ENCODE peak calls at places on chromosomes 4 and X, in five cellular contexts. M is tibial nerve, V is Peyer's patch, H is esophagus squamous epithelium, R is adrenal gland. P is an unnamed sample.

GRCh38 chrX:106397788-106398538 is 213.8 kb upstream of the RADX start:
- DNase-seq in M (no peak), R (no peak), H (no peak), V (no peak), P (no peak)

GRCh38 chr4:164572877-164573279 is 181.1 kb upstream of the SMIM31 start:
- DNase-seq in M (no peak), R (no peak), H (no peak), V (no peak), P (no peak)

GRCh38 chrX:5051831-5052491 is 1176.7 kb downstream of the NLGN4X start:
- DNase-seq in M (no peak), H (no peak), V (peak; percentile 50), R (peak; percentile 90), P (no peak)

GRCh38 chr4:5979981-5980380 is 38.2 kb downstream of the C4orf50 start:
- DNase-seq in V (no peak), H (no peak), M (no peak), R (no peak), P (no peak)

GRCh38 chr4:140156529-140157171 is 2.7 kb upstream of the MAML3 start:
- DNase-seq in R (no peak), V (no peak), M (no peak), H (no peak), P (no peak)

GRCh38 chr4:73244941-73245601 is 13.5 kb downstream of the ANKRD17 start:
- DNase-seq in V (no peak), R (no peak), M (no peak), H (no peak), P (no peak)

GRCh38 chr4:177220376-177220775 is 89.3 kb upstream of the NEIL3 start:
- DNase-seq in H (no peak), R (no peak), M (no peak), V (no peak), P (no peak)

GRCh38 chr4:14583331-14583730 is 418.9 kb upstream of the CPEB2 start:
- DNase-seq in V (no peak), H (no peak), R (no peak), M (no peak), P (no peak)

GRCh38 chr4:4693258-4693657 is 151.4 kb upstream of the STX18 start:
- DNase-seq in H (no peak), R (no peak), V (no peak), M (no peak), P (no peak)

GRCh38 chrX:39736219-39737211 is 361.2 kb downstream of the BCOR start:
- DNase-seq in M (peak; percentile 59), V (peak; percentile 62), H (no peak), R (peak; percentile 90), P (peak; percentile 29)

GRCh38 chrX:11105080-11105479 is 6.1 kb upstream of the HCCS start:
- DNase-seq in M (no peak), R (no peak), H (no peak), V (no peak), P (no peak)

GRCh38 chr4:188417181-188417580 is 277.9 kb downstream of the TRIML1 start:
- DNase-seq in H (no peak), V (no peak), R (no peak), M (no peak), P (no peak)

GRCh38 chr4:128606173-128606572 is 203.3 kb upstream of the JADE1 start:
- DNase-seq in V (no peak), R (peak; percentile 83), H (no peak), M (no peak), P (peak; percentile 15)

GRCh38 chr4:95049838-95050237 is 292.1 kb downstream of the BMPR1B start:
- DNase-seq in M (no peak), H (no peak), V (no peak), R (peak; percentile 24), P (no peak)

GRCh38 chrX:48934581-48935331 is 15.9 kb upstream of the PIM2 start:
- DNase-seq in H (no peak), V (no peak), R (no peak), M (no peak), P (no peak)

GRCh38 chr4:6760865-6761264 is 21.7 kb upstream of the KIAA0232 start:
- DNase-seq in V (peak; percentile 40), R (no peak), M (no peak), H (no peak), P (no peak)

GRCh38 chrX:132271330-132271729 is 52.1 kb upstream of the RAP2C start:
- DNase-seq in V (no peak), M (no peak), H (no peak), R (no peak), P (no peak)

DNA sequence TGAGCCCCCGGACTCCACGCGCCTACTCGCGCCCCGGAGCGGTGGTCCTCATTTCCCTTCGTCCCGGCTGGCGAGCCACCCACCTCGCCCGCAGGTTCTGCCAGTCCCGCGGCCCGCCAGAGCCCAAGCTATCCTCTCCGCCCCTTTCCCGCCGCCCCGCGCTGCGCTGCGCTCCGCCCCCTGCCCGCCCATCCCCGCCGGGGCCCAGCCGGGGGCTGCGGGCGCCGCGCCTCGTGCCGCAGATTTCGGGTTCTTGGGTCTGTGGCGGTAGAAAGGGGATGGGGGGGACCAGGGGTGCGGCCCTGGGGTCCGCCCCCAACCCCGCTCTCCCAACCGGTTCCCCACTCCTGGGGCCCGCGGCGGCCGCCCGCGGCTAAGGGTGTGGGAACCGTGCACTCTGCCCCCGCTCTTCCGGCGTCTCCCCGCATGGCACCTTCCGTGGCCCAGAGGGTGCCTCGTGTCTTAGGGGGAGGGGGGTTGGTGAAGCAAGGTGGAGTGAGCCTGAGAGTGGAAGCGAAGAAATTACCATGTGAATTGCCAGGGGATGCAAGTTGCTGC is 650.8 kb upstream of the DIPK2B start:
- DNase-seq in M (no peak), V (peak; percentile 59), H (no peak), R (no peak), P (no peak)
- TF ChIP-seq POLR2A in M (no peak), V (no peak), H (peak; percentile 24), R (no peak), P (peak; percentile 62)

GRCh38 chrX:96683997-96684338 is 674 bp upstream of the DIAPH2 start:
- DNase-seq in H (no peak), V (no peak), R (no peak), M (no peak), P (no peak)

GRCh38 chrX:96684339-96685204 is at the start of gene DIAPH2:
- DNase-seq in M (peak; percentile 47), H (peak; percentile 28), V (peak; percentile 93), R (peak; percentile 77), P (peak; percentile 34)

GRCh38 chrX:96688789-96689188 is 4.1 kb downstream of the DIAPH2 start:
- DNase-seq in M (no peak), V (no peak), H (no peak), R (no peak), P (no peak)

GRCh38 chrX:96682516-96682915 is 2.1 kb upstream of the DIAPH2 start:
- DNase-seq in R (no peak), H (no peak), M (no peak), V (no peak), P (no peak)

GRCh38 chrX:96685205-96686099 is 810 bp downstream of the DIAPH2 start:
- DNase-seq in M (no peak), R (peak; percentile 32), H (no peak), V (peak; percentile 58), P (peak; percentile 7)
- TF ChIP-seq POLR2A in M (no peak), R (no peak), H (no peak), V (no peak), P (no peak)

GRCh38 chr4:154585369-154586018 is 5.0 kb downstream of the FGA start:
- DNase-seq in R (no peak), V (no peak), M (no peak), H (no peak), P (no peak)
- TF ChIP-seq POLR2A in R (no peak), V (no peak), M (no peak), H (no peak), P (no peak)

GRCh38 chrX:14875624-14876023 is 2.4 kb downstream of the MOSPD2 start:
- DNase-seq in M (no peak), V (no peak), R (no peak), H (no peak), P (no peak)

GRCh38 chrX:14872355-14872754 is 514 bp downstream of the FANCB start:
- DNase-seq in H (no peak), V (no peak), R (no peak), M (no peak), P (no peak)

GRCh38 chrX:14873676-14874049 is 442 bp downstream of the MOSPD2 start:
- DNase-seq in R (no peak), V (no peak), M (no peak), H (no peak), P (no peak)

GRCh38 chrX:14871767-14872166 is 1.1 kb downstream of the FANCB start:
- DNase-seq in M (no peak), H (no peak), V (no peak), R (no peak), P (no peak)

GRCh38 chrX:14872851-14873675 is at the start of the genes FANCB and MOSPD2:
- DNase-seq in H (peak; percentile 63), V (peak; percentile 97), M (peak; percentile 80), R (peak; percentile 94), P (peak; percentile 40)
- TF ChIP-seq POLR2A in H (no peak), V (peak; percentile 47), M (peak; percentile 43), R (no peak), P (peak; percentile 73)

DNA sequence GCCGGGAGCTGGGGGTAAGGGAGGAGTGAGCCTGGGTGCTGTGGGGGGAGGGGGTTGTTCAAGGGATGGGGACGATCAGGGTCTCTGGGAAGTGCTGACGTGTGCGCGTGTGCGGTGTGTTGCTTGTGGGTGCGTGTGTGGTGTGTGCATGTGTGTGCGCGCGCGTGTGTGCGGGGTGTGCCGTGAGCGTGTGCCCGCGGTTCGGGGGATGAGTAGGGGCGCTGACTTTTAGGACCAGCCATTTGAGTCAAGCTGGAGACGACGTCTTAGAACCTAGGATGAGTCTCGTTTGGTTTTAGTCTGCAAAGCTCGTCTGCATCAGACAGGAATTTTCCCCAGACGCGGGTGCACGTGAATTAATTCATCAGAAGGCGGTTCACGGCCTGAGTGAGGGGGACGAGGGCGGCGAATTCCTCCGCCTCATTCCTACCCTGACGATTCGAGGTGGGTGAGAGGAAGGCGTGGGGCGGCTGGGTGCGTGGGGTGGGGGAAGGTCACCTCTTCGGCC is 950 bp upstream of the TMEM271 start:
- DNase-seq in V (no peak), R (no peak), H (no peak), M (no peak), P (no peak)
- TF ChIP-seq POLR2A in V (no peak), R (no peak), H (no peak), M (no peak), P (no peak)

GRCh38 chrX:130110379-130111219 is at the start of gene ELF4:
- DNase-seq in V (peak; percentile 74), M (no peak), R (no peak), H (peak; percentile 9), P (peak; percentile 66)
- TF ChIP-seq POLR2A in V (peak; percentile 41), M (no peak), R (no peak), H (no peak), P (peak; percentile 19)

GRCh38 chr4:1723131-1723801 is 1.9 kb downstream of the TACC3 start:
- DNase-seq in M (no peak), R (no peak), H (no peak), V (peak; percentile 86), P (no peak)

GRCh38 chr4:1722551-1723071 is 1.3 kb downstream of the TACC3 start:
- DNase-seq in M (no peak), H (no peak), V (no peak), R (no peak), P (no peak)

GRCh38 chr4:1720163-1720983 is 750 bp downstream of the TMEM129 start:
- DNase-seq in H (no peak), V (peak; percentile 74), R (peak; percentile 60), M (no peak), P (no peak)

GRCh38 chr4:1721003-1721665 is at the start of the genes TACC3 and TMEM129:
- DNase-seq in R (peak; percentile 92), M (peak; percentile 79), V (peak; percentile 98), H (peak; percentile 76), P (peak; percentile 87)

GRCh38 chr4:1721666-1722550 is 587 bp downstream of the TACC3 start:
- DNase-seq in V (no peak), M (no peak), R (no peak), H (no peak), P (no peak)
- TF ChIP-seq POLR2A in V (no peak), M (no peak), R (no peak), H (no peak), P (peak; percentile 11)

P was measured in H54.